ENCODE peak calls at places on chromosomes 5 and 9, in five cellular contexts. One of them, this sample, is unnamed.

GRCh38 chr9:134846187-134846586 is 34.4 kb upstream of the FCN2 start:
- DNase-seq in stimulated activated CD4-positive, alpha-beta T cell treated with anti-CD3 and anti-CD28 coated beads, Interleukin-2, amount 100 ng/mL, for 48 hours: no peak
- DNase-seq in ELR: no peak
- DNase-seq in AG04450: no peak
- DNase-seq in GDM1: no peak
- DNase-seq in this sample: no peak

GRCh38 chr9:81489048-81489447 is 200.3 kb downstream of the TLE1 start:
- DNase-seq in stimulated activated CD4-positive, alpha-beta T cell treated with anti-CD3 and anti-CD28 coated beads, Interleukin-2, amount 100 ng/mL, for 48 hours: no peak
- DNase-seq in ELR: no peak
- DNase-seq in AG04450: peak; percentile 33
- DNase-seq in GDM1: no peak
- DNase-seq in this sample: no peak

GRCh38 chr9:34291019-34291418 is 38.0 kb downstream of the KIF24 start:
- DNase-seq in stimulated activated CD4-positive, alpha-beta T cell treated with anti-CD3 and anti-CD28 coated beads, Interleukin-2, amount 100 ng/mL, for 48 hours: no peak
- DNase-seq in ELR: no peak
- DNase-seq in AG04450: no peak
- DNase-seq in GDM1: no peak
- DNase-seq in this sample: no peak

GRCh38 chr9:32487981-32488380 is 38.0 kb downstream of the RIGI start:
- DNase-seq in stimulated activated CD4-positive, alpha-beta T cell treated with anti-CD3 and anti-CD28 coated beads, Interleukin-2, amount 100 ng/mL, for 48 hours: no peak
- DNase-seq in ELR: peak; percentile 53
- DNase-seq in AG04450: peak; percentile 21
- DNase-seq in GDM1: no peak
- DNase-seq in this sample: no peak

GRCh38 chr5:178282391-178282790 is 49.8 kb upstream of the PHYKPL start:
- DNase-seq in stimulated activated CD4-positive, alpha-beta T cell treated with anti-CD3 and anti-CD28 coated beads, Interleukin-2, amount 100 ng/mL, for 48 hours: no peak
- DNase-seq in ELR: no peak
- DNase-seq in AG04450: no peak
- DNase-seq in GDM1: no peak
- DNase-seq in this sample: no peak

GRCh38 chr9:87063883-87064282 is 116.6 kb upstream of the GAS1 start:
- DNase-seq in stimulated activated CD4-positive, alpha-beta T cell treated with anti-CD3 and anti-CD28 coated beads, Interleukin-2, amount 100 ng/mL, for 48 hours: no peak
- DNase-seq in ELR: no peak
- DNase-seq in AG04450: no peak
- DNase-seq in GDM1: no peak
- DNase-seq in this sample: no peak

GRCh38 chr5:142097681-142098080 is 10.9 kb upstream of the NDFIP1 start:
- DNase-seq in stimulated activated CD4-positive, alpha-beta T cell treated with anti-CD3 and anti-CD28 coated beads, Interleukin-2, amount 100 ng/mL, for 48 hours: no peak
- DNase-seq in ELR: peak; percentile 47
- DNase-seq in AG04450: no peak
- DNase-seq in GDM1: no peak
- DNase-seq in this sample: no peak

GRCh38 chr5:14266171-14266570 is 123.0 kb downstream of the TRIO start:
- DNase-seq in stimulated activated CD4-positive, alpha-beta T cell treated with anti-CD3 and anti-CD28 coated beads, Interleukin-2, amount 100 ng/mL, for 48 hours: no peak
- DNase-seq in ELR: peak; percentile 51
- DNase-seq in AG04450: no peak
- DNase-seq in GDM1: no peak
- DNase-seq in this sample: no peak

GRCh38 chr9:88342246-88342645 is 46.0 kb upstream of the SPIN1 start:
- DNase-seq in stimulated activated CD4-positive, alpha-beta T cell treated with anti-CD3 and anti-CD28 coated beads, Interleukin-2, amount 100 ng/mL, for 48 hours: no peak
- DNase-seq in ELR: peak; percentile 16
- DNase-seq in AG04450: no peak
- DNase-seq in GDM1: no peak
- DNase-seq in this sample: no peak

GRCh38 chr5:142197098-142197497 is 88.5 kb downstream of the NDFIP1 start:
- DNase-seq in stimulated activated CD4-positive, alpha-beta T cell treated with anti-CD3 and anti-CD28 coated beads, Interleukin-2, amount 100 ng/mL, for 48 hours: no peak
- DNase-seq in ELR: peak; percentile 39
- DNase-seq in AG04450: no peak
- DNase-seq in GDM1: no peak
- DNase-seq in this sample: no peak

This sample was measured in progenitor cell of endocrine pancreas.